ENCODE peak calls at places on chromosomes 11 and 22, in seven cellular contexts. D is brain microvascular endothelial cell, P is fibroblast of the aortic adventitia, X is ascending aorta, B is pancreas, K is AG10803, Y is left ventricle myocardium inferior. M is an unnamed sample.

GRCh38 chr22:30238661-30239420 is 7.7 kb downstream of the LIF start:
- DNase-seq in X (no peak), P (peak), B (no peak), Y (peak), D (peak), K (no peak), M (peak)

GRCh38 chr11:109036011-109036410 is 371.1 kb downstream of the DDX10 start:
- DNase-seq in D (no peak), X (no peak), P (peak), K (no peak), B (no peak), Y (no peak), M (no peak)

GRCh38 chr11:60924110-60924905 is at the start of gene TMEM132A:
- DNase-seq in D (peak), Y (peak), B (peak), X (peak), P (peak), K (peak), M (peak)

GRCh38 chr22:21443057-21443734 is 24.0 kb upstream of the TMEM191C start:
- DNase-seq in Y (no peak), X (no peak), B (peak), D (no peak), K (no peak), P (no peak), M (no peak)

GRCh38 chr22:39299829-39300178 is 19.6 kb downstream of the RPL3 start:
- DNase-seq in D (no peak), B (no peak), Y (peak), X (no peak), P (no peak), K (no peak), M (peak)

GRCh38 chr11:125701858-125702621 is 21.4 kb upstream of the ACRV1 start:
- DNase-seq in P (no peak), X (no peak), B (no peak), Y (no peak), K (no peak), D (no peak), M (no peak)

GRCh38 chr11:77127969-77128691 is at the start of gene MYO7A:
- DNase-seq in B (peak), D (peak), Y (peak), P (no peak), X (peak), K (no peak), M (peak)

GRCh38 chr11:134645576-134645975 is 233.5 kb upstream of the B3GAT1 start:
- DNase-seq in P (no peak), D (no peak), B (no peak), K (no peak), X (peak), Y (no peak), M (no peak)

GRCh38 chr11:114082767-114083181 is 23.3 kb downstream of the ZBTB16 start:
- DNase-seq in P (no peak), D (no peak), Y (peak), K (no peak), B (no peak), X (no peak), M (no peak)

GRCh38 chr11:719214-720016 is 13.4 kb downstream of the EPS8L2 start:
- DNase-seq in X (no peak), Y (no peak), D (no peak), P (no peak), B (no peak), K (no peak), M (no peak)

GRCh38 chr11:15500643-15501042 is 385.9 kb downstream of the INSC start:
- DNase-seq in Y (no peak), B (no peak), D (no peak), X (no peak), P (no peak), K (no peak), M (no peak)

GRCh38 chr11:11973361-11973800 is 35.0 kb downstream of the DKK3 start:
- DNase-seq in X (peak), Y (peak), P (peak), B (no peak), D (no peak), K (peak), M (peak)

GRCh38 chr11:1921576-1922141 is 2.2 kb downstream of the TNNT3 start:
- DNase-seq in P (peak), Y (no peak), D (no peak), B (no peak), K (peak), X (no peak), M (peak)

GRCh38 chr11:32446227-32446626 is 10.9 kb upstream of the WT1 start:
- DNase-seq in Y (no peak), K (no peak), X (no peak), B (no peak), P (no peak), D (no peak), M (no peak)

GRCh38 chr22:24848559-24849168 is 42.7 kb downstream of the SGSM1 start:
- DNase-seq in Y (no peak), B (peak), K (no peak), X (no peak), P (no peak), D (no peak), M (no peak)

GRCh38 chr11:2420502-2421225 is 20.1 kb downstream of the TSSC4 start:
- DNase-seq in K (peak), Y (peak), B (peak), D (peak), P (peak), X (peak), M (peak)

DNA sequence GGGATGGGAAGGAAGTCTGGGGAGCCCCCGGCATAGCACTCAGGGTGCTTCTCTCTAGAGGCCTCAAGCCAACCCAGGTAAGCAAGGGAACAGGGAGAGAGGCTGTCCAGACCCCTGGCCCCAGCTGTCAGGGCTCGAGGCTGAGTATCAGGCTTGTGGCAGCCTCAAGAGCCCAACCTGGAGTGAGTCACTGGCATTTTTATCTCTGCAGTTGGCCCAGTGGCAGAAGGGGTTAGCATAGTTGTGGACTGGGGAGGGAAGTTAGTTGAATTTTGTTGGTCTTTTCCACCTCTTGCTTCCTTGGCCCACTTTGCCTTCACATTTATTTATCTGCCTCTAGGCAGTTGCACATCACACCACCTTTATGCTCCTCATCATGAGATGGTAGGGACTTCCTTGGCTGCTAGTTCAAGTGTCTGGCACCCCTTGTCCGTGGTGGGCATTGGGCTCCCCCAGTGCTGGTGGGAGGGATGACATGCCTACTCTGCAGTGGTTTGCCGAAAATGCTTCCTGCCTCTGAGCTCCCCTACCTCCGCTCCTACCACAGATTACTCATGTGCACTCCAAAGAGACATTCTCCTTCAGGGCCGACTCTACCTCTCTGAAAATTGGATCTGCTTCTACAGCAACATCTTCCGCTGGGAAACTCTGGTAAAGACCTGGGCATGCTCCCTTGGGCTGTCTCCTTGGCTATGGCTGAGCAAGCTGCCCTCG is 60.1 kb downstream of the SCN3B start:
- DNase-seq in K (peak), X (no peak), B (no peak), Y (no peak), P (peak), D (no peak), M (peak)
- TF ChIP-seq CTCF in K (no peak), X (no peak), B (no peak), Y (no peak), P (no peak), D (no peak), M (no peak)

GRCh38 chr11:128517457-128518230 is 69.7 kb downstream of the ETS1 start:
- DNase-seq in B (no peak), X (no peak), K (peak), D (no peak), P (peak), Y (no peak), M (peak)
- H3K4me3 ChIP-seq in B (no peak), X (peak), K (peak), D (peak), P (peak), Y (peak), M (peak)

GRCh38 chr11:5284551-5285130 is 14.9 kb upstream of the HBE1 start:
- DNase-seq in D (no peak), K (no peak), P (no peak), X (no peak), Y (no peak), B (no peak), M (no peak)

GRCh38 chr11:5288108-5288911 is 13.4 kb downstream of the OR51B4 start:
- DNase-seq in B (no peak), X (no peak), Y (no peak), D (peak), P (peak), K (no peak), M (peak)

GRCh38 chr11:5282652-5283051 is 12.9 kb upstream of the HBE1 start:
- DNase-seq in B (no peak), K (no peak), Y (no peak), P (no peak), X (no peak), D (no peak), M (no peak)

GRCh38 chr11:5288912-5289525 is 12.7 kb downstream of the OR51B4 start:
- DNase-seq in X (no peak), P (no peak), D (no peak), K (peak), Y (no peak), B (no peak), M (peak)

GRCh38 chr11:5285703-5286102 is 16.0 kb upstream of the HBE1 start:
- DNase-seq in K (no peak), X (no peak), P (no peak), B (no peak), Y (no peak), D (no peak), M (no peak)
- TF ChIP-seq CTCF in K (no peak), X (no peak), P (no peak), B (no peak), Y (no peak), D (no peak), M (no peak)

GRCh38 chr22:46083383-46084350 is 66.7 kb upstream of the PPARA start:
- DNase-seq in D (no peak), Y (peak), B (no peak), X (peak), K (no peak), P (peak), M (no peak)

GRCh38 chr22:46082633-46083032 is 67.7 kb upstream of the PPARA start:
- DNase-seq in B (no peak), X (no peak), P (peak), K (no peak), Y (no peak), D (no peak), M (no peak)

GRCh38 chr22:46084943-46085830 is 65.1 kb upstream of the PPARA start:
- DNase-seq in B (peak), D (no peak), X (peak), K (peak), P (peak), Y (peak), M (peak)

GRCh38 chr22:46085831-46086576 is 64.3 kb upstream of the PPARA start:
- DNase-seq in Y (peak), K (peak), X (no peak), D (no peak), B (peak), P (peak), M (peak)

DNA sequence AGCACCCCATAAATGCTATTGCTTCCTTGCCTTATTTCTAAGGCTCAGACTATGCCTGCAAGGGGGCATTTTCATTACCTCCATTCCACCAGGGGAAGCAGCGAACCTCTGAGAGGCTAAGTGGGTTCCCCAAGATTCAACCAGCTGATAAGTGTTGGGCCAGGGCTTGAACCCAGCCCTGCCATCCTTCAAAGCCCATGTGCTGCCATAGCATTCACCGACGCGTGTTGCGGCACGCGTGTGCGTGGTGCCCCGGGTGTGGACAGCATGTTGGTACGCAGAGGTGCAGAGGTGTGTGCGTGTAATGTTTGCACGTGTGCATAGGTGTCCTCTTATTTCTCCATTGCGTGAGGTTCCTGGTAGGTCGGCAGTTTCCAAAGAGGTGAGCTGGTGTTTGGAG is 66.0 kb upstream of the PPARA start:
- DNase-seq in X (no peak), Y (no peak), D (no peak), K (no peak), B (no peak), P (no peak), M (no peak)
- H3K4me3 ChIP-seq in X (peak), Y (peak), D (peak), K (peak), B (no peak), P (peak), M (no peak)

GRCh38 chr11:66006891-66007176 is 4.5 kb downstream of the BANF1 start:
- DNase-seq in D (no peak), B (no peak), X (no peak), K (no peak), Y (no peak), P (no peak), M (no peak)

GRCh38 chr11:66007201-66007634 is 4.6 kb upstream of the CST6 start:
- DNase-seq in D (no peak), B (no peak), K (no peak), Y (no peak), P (peak), X (no peak), M (no peak)

GRCh38 chr11:66008468-66009101 is 3.2 kb upstream of the CST6 start:
- DNase-seq in D (no peak), X (no peak), Y (no peak), K (no peak), B (no peak), P (no peak), M (no peak)

GRCh38 chr11:66006134-66006890 is 4.0 kb downstream of the BANF1 start:
- DNase-seq in K (no peak), P (no peak), B (no peak), X (no peak), D (no peak), Y (no peak), M (no peak)

DNA sequence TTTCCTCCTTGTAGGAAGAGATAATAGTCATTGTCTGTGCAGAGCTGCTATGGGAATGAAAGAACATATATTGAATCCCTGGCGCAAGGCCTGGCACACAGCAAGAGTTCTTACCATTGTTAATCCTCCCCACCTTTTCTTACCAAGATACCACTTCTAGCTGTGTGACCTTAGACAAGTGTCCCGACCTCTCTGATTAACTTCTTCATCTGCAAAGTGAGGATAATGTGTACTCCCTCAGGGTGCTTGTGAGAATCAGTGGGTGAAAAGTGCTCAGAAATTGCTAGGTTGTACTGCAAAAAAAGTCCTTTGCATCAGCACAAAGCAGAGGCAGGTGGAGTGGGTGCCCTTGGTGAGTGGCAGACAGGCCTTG is 3.7 kb upstream of the CST6 start:
- DNase-seq in X (no peak), D (no peak), Y (no peak), K (no peak), P (no peak), B (no peak), M (no peak)
- TF ChIP-seq CTCF in X (no peak), D (no peak), Y (no peak), K (no peak), P (no peak), B (no peak), M (no peak)

GRCh38 chr22:46612341-46612903 is 7.8 kb upstream of the GRAMD4 start:
- DNase-seq in Y (no peak), P (no peak), X (no peak), D (no peak), K (no peak), B (no peak), M (no peak)

GRCh38 chr22:46611189-46611588 is 9.0 kb upstream of the GRAMD4 start:
- DNase-seq in B (no peak), D (no peak), Y (no peak), P (no peak), K (no peak), X (no peak), M (no peak)

GRCh38 chr22:46614070-46614931 is 5.9 kb upstream of the GRAMD4 start:
- DNase-seq in P (no peak), B (no peak), X (no peak), Y (no peak), D (no peak), K (no peak), M (no peak)

GRCh38 chr22:46613606-46613997 is 6.6 kb upstream of the GRAMD4 start:
- DNase-seq in B (no peak), X (no peak), D (no peak), Y (no peak), P (no peak), K (no peak), M (peak)

DNA sequence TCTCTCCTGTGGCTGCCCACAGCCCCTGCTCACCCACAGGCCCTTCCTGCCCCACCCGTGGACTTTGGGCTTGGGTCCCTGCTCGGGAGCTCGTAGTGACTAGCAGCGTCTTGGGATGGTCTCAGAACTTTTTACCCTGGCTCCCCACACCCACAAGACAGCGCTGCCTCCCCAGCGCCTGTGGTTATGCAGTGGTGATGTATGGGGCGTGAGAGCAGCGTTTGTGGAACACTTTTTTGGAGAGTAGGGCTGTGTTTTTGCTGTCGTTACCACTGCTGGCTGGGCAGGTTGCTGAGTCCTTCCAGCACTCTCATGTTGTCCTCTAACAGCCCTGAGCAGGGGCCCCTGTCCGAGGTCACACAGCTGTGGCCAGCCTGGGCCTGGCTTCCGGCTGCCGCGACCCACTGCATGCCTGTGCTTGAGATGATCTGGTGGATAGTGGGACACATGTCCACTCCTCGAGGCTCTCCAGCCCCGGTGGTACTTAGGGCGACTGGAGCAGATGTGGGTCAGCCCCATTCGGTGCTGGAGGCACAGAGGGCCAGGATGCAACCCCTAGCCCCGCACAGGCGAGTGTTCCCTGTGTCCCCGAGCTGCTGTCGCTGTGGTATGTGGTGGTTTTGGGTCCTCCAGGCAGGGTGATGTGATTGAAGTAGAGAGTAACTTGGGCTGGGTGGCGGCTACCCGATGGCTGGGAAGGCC is 7.1 kb upstream of the GRAMD4 start:
- DNase-seq in D (no peak), B (no peak), K (no peak), Y (peak), X (no peak), P (no peak), M (no peak)
- H3K4me3 ChIP-seq in D (no peak), B (no peak), K (no peak), Y (peak), X (no peak), P (no peak), M (no peak)

GRCh38 chr22:29112102-29112501 is 39.3 kb downstream of the KREMEN1 start:
- DNase-seq in X (no peak), P (no peak), B (no peak), Y (no peak), K (no peak), D (no peak), M (no peak)
- TF ChIP-seq CTCF in X (no peak), P (no peak), B (no peak), Y (no peak), K (peak), D (no peak), M (no peak)